ENCODE peak calls at places on chromosome 13, in four cellular contexts. W, R, M and H are unnamed samples.

GRCh38 chr13:75760182-75760981 is 124.3 kb downstream of the LMO7 start:
- DNase-seq in W (no peak), R (no peak), M (no peak), H (no peak)

GRCh38 chr13:73059460-73060250 is 850 bp downstream of the KLF5 start:
- DNase-seq in W (no peak), R (no peak), M (peak), H (peak)

GRCh38 chr13:20526664-20527063 is 1.0 kb upstream of the CRYL1 start:
- DNase-seq in W (no peak), R (no peak), M (no peak), H (peak)

GRCh38 chr13:102170295-102170694 is 231.6 kb downstream of the FGF14 start:
- DNase-seq in W (no peak), R (no peak), M (no peak), H (no peak)

GRCh38 chr13:43365042-43365344 is 341.6 kb downstream of the DNAJC15 start:
- DNase-seq in W (no peak), R (no peak), M (no peak), H (no peak)

GRCh38 chr13:113935081-113935511 is 38.8 kb downstream of the C13orf46 start:
- DNase-seq in W (no peak), R (no peak), M (no peak), H (peak)

GRCh38 chr13:99501952-99502310 is 659 bp downstream of the TM9SF2 start:
- DNase-seq in W (no peak), R (peak), M (peak), H (peak)

GRCh38 chr13:76982051-76982450 is 9.8 kb upstream of the CLN5 start:
- DNase-seq in W (no peak), R (no peak), M (no peak), H (no peak)

GRCh38 chr13:35475960-35476943 is at the start of gene MAB21L1:
- DNase-seq in W (peak), R (no peak), M (peak), H (peak)

GRCh38 chr13:60583196-60583908 is 186.3 kb downstream of the TDRD3 start:
- DNase-seq in W (peak), R (peak), M (no peak), H (peak)

GRCh38 chr13:51645154-51645650 is 60.9 kb downstream of the WDFY2 start:
- DNase-seq in W (peak), R (peak), M (peak), H (peak)

GRCh38 chr13:109744512-109745051 is 41.8 kb downstream of the IRS2 start:
- DNase-seq in W (peak), R (no peak), M (no peak), H (peak)

GRCh38 chr13:112446347-112446861 is 70.2 kb downstream of the SPACA7 start:
- DNase-seq in W (no peak), R (no peak), M (no peak), H (no peak)

GRCh38 chr13:33610471-33611015 is 207.4 kb upstream of the RFC3 start:
- DNase-seq in W (no peak), R (no peak), M (no peak), H (no peak)

GRCh38 chr13:33281951-33282595 is 3.5 kb downstream of the STARD13 start:
- DNase-seq in W (no peak), R (no peak), M (no peak), H (no peak)

GRCh38 chr13:44317752-44318550 is 55.7 kb upstream of the SERP2 start:
- DNase-seq in W (no peak), R (no peak), M (no peak), H (peak)

GRCh38 chr13:109655611-109656010 is 130.8 kb downstream of the IRS2 start:
- DNase-seq in W (no peak), R (no peak), M (no peak), H (no peak)

GRCh38 chr13:110314516-110315245 is 7.6 kb downstream of the COL4A2 start:
- DNase-seq in W (no peak), R (no peak), M (no peak), H (no peak)

GRCh38 chr13:76937416-76937815 is 10.9 kb upstream of the ACOD1 start:
- DNase-seq in W (peak), R (no peak), M (no peak), H (peak)

GRCh38 chr13:66803013-66803739 is 427.0 kb downstream of the PCDH9 start:
- DNase-seq in W (no peak), R (no peak), M (no peak), H (no peak)

GRCh38 chr13:38661276-38661675 is 25.6 kb upstream of the FREM2 start:
- DNase-seq in W (no peak), R (no peak), M (no peak), H (peak)

GRCh38 chr13:22665531-22665930 is 515.2 kb upstream of the SGCG start:
- DNase-seq in W (no peak), R (no peak), M (no peak), H (no peak)

GRCh38 chr13:27712421-27712820 is 79.9 kb upstream of the GSX1 start:
- DNase-seq in W (no peak), R (no peak), M (no peak), H (no peak)

GRCh38 chr13:98504029-98504351 is 72.9 kb downstream of the STK24 start:
- DNase-seq in W (no peak), R (no peak), M (no peak), H (no peak)

GRCh38 chr13:84985860-84986259 is 813.4 kb downstream of the SLITRK6 start:
- DNase-seq in W (no peak), R (no peak), M (no peak), H (no peak)

GRCh38 chr13:53159439-53159838 is 130.8 kb downstream of the OLFM4 start:
- DNase-seq in W (no peak), R (no peak), M (no peak), H (no peak)

GRCh38 chr13:34257980-34258379 is 440.0 kb downstream of the RFC3 start:
- DNase-seq in W (no peak), R (peak), M (peak), H (no peak)